ENCODE peak calls at places on chromosomes 2 and 18, in four cellular contexts. J, G, T and B are unnamed samples. For H3K27me3, the result is how much of the 10 kb centered on the place peaks cover.

GRCh38 chr2:173713904-173714555 is 251.1 kb downstream of the SP3 start:
- DNase-seq in J (no peak), G (no peak), T (no peak), B (no peak)

GRCh38 chr2:96389728-96390127 is 54.2 kb downstream of the NCAPH start:
- DNase-seq in J (no peak), G (no peak), T (no peak), B (no peak)

GRCh38 chr2:63741884-63742583 is 99.7 kb upstream of the UGP2 start:
- DNase-seq in J (peak), G (no peak), T (peak), B (no peak)

GRCh38 chr2:220006152-220006551 is 378.7 kb downstream of the SLC4A3 start:
- DNase-seq in J (peak), G (peak), T (peak), B (peak)

GRCh38 chr2:172743143-172743542 is 7.5 kb downstream of the RAPGEF4 start:
- DNase-seq in J (no peak), G (no peak), T (no peak), B (no peak)

GRCh38 chr18:29007986-29008654 is 831.2 kb upstream of the CDH2 start:
- DNase-seq in J (no peak), G (no peak), T (no peak), B (no peak)

GRCh38 chr2:127061377-127062273 is 45.3 kb downstream of the BIN1 start:
- DNase-seq in J (peak), G (no peak), T (peak), B (no peak)

GRCh38 chr2:20617892-20618467 is 32.9 kb downstream of the HS1BP3 start:
- DNase-seq in J (peak), G (peak), T (peak), B (peak)

GRCh38 chr2:144703852-144704324 is 184.0 kb upstream of the ZEB2 start:
- DNase-seq in J (peak), G (peak), T (peak), B (peak)

GRCh38 chr2:109349555-109350430 is 220.8 kb downstream of the SH3RF3 start:
- DNase-seq in J (no peak), G (no peak), T (no peak), B (peak)

GRCh38 chr18:42706618-42707017 is 408.9 kb downstream of the RIT2 start:
- DNase-seq in J (peak), G (no peak), T (no peak), B (no peak)

GRCh38 chr18:37460616-37461015 is 105.0 kb downstream of the CELF4 start:
- DNase-seq in J (peak), G (no peak), T (no peak), B (no peak)

GRCh38 chr2:16057661-16058060 is 117.3 kb downstream of the MYCN start:
- DNase-seq in J (no peak), G (no peak), T (no peak), B (no peak)

GRCh38 chr2:74008761-74009395 is 24.2 kb downstream of the TET3 start:
- DNase-seq in J (peak), G (no peak), T (no peak), B (no peak)

GRCh38 chr2:226687641-226688253 is 111.9 kb downstream of the IRS1 start:
- DNase-seq in J (no peak), G (no peak), T (peak), B (no peak)

GRCh38 chr2:62204998-62205496 is 9.1 kb downstream of the B3GNT2 start:
- DNase-seq in J (no peak), G (no peak), T (no peak), B (no peak)

GRCh38 chr2:196263181-196263747 is 91.9 kb upstream of the STK17B start:
- DNase-seq in J (peak), G (no peak), T (peak), B (peak)

GRCh38 chr2:14288016-14288415 is 344.5 kb upstream of the LRATD1 start:
- DNase-seq in J (no peak), G (no peak), T (no peak), B (no peak)

GRCh38 chr2:18860179-18860578 is 270.8 kb upstream of the NT5C1B start:
- DNase-seq in J (no peak), G (no peak), T (no peak), B (no peak)

GRCh38 chr2:190855245-190855644 is 25.4 kb upstream of the GLS start:
- DNase-seq in J (no peak), G (no peak), T (no peak), B (no peak)

GRCh38 chr2:113910110-113910717 is 20.3 kb downstream of the ACTR3 start:
- DNase-seq in J (no peak), G (no peak), T (peak), B (peak)

GRCh38 chr2:235011929-235012631 is 60.3 kb downstream of the SH3BP4 start:
- DNase-seq in J (no peak), G (no peak), T (no peak), B (no peak)

DNA sequence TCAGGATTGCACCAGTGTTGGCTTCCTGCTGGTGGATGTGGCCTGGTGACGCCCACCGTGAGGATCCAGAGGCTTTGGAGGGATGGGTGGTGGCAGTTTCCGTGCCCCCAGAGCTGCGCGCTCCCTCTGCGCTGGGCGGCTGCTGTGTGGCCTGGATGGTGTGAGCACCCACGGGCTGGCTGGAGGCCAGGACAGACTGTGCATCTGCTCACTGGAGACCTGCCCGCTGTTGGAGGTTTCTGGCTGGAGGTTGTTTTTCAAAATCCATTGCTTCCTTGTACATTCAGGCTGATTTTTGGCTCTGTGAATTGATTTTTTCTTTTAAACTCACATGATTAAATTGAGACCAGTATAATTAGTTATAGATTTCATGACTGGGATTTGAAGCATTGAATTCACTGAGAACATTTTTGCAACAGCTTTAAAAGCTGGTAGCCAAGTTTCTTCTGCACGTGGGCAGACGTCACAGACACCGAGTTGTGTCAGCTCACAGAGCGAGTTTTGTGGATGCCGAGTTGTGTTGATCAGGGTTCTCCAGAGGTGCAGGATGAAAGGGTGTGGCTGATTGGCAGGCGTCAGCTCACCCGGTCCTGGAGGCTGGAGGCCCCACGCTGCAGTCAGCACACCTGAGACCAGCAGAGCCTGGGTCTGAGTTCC is 72.8 kb downstream of the KCNG2 start:
- DNase-seq in J (no peak), G (no peak), T (no peak), B (no peak)
- TF ChIP-seq CTCF in J (no peak), G (no peak), T (no peak), B (no peak)

GRCh38 chr2:209519911-209520310 is 96.1 kb downstream of the MAP2 start:
- DNase-seq in J (no peak), G (no peak), T (no peak), B (no peak)
- H3K27me3 ChIP-seq in J (under half), G (under half), T (under half), B (under half)

DNA sequence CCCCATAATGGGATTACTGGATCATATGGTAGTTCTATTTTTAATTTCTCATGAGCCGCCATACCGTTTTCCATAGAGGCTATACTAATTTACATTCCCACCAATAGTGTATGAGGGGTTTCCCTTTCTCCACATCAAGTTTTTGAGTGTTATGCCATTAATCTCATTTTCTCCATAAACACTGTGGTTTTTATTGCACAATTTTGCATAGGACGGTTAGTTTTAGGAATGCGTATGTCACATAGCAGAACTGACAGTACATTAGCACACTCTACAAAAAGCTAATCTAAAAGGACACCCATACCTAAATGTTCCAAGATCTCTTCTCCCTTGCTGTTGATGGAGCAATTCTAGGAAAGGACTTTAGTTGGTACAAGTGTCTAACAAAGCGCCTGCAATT is 32.5 kb downstream of the DARS1 start:
- DNase-seq in J (peak), G (no peak), T (peak), B (no peak)
- H3K27ac ChIP-seq in J (no peak), G (no peak), T (no peak), B (no peak)

GRCh38 chr2:77105008-77105407 is 417.2 kb downstream of the LRRTM4 start:
- DNase-seq in J (no peak), G (no peak), T (no peak), B (no peak)

GRCh38 chr2:77108915-77109314 is 413.3 kb downstream of the LRRTM4 start:
- DNase-seq in J (no peak), G (no peak), T (no peak), B (no peak)

GRCh38 chr2:77102927-77103326 is 419.2 kb downstream of the LRRTM4 start:
- DNase-seq in J (no peak), G (no peak), T (no peak), B (no peak)

GRCh38 chr2:77101796-77102452 is 420.3 kb downstream of the LRRTM4 start:
- DNase-seq in J (no peak), G (no peak), T (no peak), B (no peak)

GRCh38 chr2:77104554-77104953 is 417.6 kb downstream of the LRRTM4 start:
- DNase-seq in J (no peak), G (no peak), T (no peak), B (no peak)
- TF ChIP-seq CTCF in J (no peak), G (no peak), T (no peak), B (no peak)

GRCh38 chr2:112725545-112726457 is 5.0 kb downstream of the NT5DC4 start:
- DNase-seq in J (no peak), G (no peak), T (no peak), B (no peak)
- H3K27me3 ChIP-seq in J (under half), G (under half), T (under half), B (under half)

GRCh38 chr2:169107645-169108044 is 38.3 kb downstream of the DHRS9 start:
- DNase-seq in J (peak), G (no peak), T (no peak), B (no peak)
- H3K27ac ChIP-seq in J (no peak), G (no peak), T (no peak), B (no peak)

GRCh38 chr18:75275226-75275625 is 64.6 kb downstream of the TSHZ1 start:
- DNase-seq in J (no peak), G (no peak), T (no peak), B (no peak)

GRCh38 chr18:75276813-75277628 is 66.4 kb downstream of the TSHZ1 start:
- DNase-seq in J (no peak), G (no peak), T (peak), B (no peak)

GRCh38 chr18:75269696-75270095 is 59.1 kb downstream of the TSHZ1 start:
- DNase-seq in J (no peak), G (no peak), T (no peak), B (no peak)

GRCh38 chr18:75277629-75277966 is 67.0 kb downstream of the TSHZ1 start:
- DNase-seq in J (no peak), G (no peak), T (no peak), B (no peak)

DNA sequence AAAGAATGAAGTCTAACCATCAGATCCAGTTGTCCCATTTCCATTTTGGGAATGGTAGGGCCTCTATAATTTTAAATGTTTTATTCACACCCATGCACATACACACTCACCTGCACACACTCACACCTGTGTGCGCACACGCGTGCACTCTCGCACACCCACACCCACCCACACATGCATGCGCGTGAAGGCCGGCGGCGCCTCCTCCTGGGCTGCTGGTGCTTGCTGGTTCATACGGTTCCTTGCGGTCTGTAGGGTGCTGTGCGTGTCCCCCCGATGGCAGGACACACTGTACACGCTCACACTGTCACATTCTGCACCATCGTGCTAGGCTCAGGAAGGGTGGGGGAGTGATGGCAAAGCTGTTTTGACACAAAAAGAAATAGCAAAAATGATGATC is 63.2 kb downstream of the TSHZ1 start:
- DNase-seq in J (no peak), G (no peak), T (no peak), B (no peak)
- TF ChIP-seq CTCF in J (no peak), G (no peak), T (no peak), B (no peak)

DNA sequence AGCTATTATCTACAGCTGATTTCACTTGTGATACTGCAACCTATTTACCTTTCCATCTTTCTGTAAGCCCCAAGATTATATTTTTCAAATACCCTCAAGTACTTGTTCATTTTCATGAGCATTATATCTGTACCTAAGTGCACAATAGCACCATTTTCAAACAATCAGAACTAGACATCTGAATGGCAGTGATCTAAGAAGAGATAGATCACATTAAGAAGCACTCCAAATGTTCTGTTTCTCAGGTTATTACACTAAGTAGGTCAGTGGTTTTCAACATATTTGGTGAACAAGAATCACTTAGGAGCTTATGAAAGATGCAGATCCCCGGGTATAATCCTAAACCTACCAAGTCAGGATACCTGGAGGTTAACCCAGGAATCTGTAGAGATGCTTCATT is 872.7 kb downstream of the DCDC2C start:
- DNase-seq in J (no peak), G (no peak), T (no peak), B (no peak)
- H3K27me3 ChIP-seq in J (under half), G (under half), T (under half), B (under half)

DNA sequence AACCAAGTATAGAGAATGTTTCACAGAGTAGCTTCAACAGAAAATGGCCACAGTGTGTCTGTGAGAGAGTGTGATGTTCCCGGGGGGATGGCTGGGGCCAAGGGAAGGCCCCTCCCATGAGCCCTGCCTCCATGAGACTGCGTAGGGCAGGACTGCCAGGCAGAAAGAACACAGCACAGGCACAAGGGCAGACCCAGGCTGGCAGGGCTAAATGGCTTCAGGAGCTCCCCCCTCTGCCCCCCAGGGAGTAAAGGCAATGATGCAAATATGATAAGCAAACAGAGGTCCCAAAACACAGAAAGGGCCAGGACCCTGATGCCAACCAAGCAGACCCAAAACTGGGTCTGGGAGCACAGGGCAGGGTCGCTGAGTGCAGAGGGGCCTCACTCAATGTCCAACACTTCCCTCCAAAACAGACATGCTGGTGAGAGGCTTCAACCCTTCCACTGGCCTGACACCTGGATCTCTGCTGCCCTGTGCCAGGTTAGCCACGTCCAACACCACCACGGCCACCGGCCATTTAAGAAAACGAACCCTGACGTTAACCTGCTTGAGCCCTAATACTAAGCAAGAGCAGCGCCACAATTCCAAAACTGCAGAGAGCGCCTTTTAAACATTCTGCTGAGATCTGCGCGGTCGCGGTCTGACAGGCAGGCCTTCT is 90.3 kb downstream of the HDAC4 start:
- DNase-seq in J (no peak), G (peak), T (no peak), B (no peak)
- H3K27ac ChIP-seq in J (peak), G (peak), T (no peak), B (peak)

GRCh38 chr2:54614815-54615214 is 108.6 kb upstream of the EML6 start:
- DNase-seq in J (no peak), G (no peak), T (no peak), B (no peak)
- TF ChIP-seq CTCF in J (no peak), G (no peak), T (no peak), B (no peak)